ENCODE peak calls at places on chromosomes 7 and 10, in four cellular contexts. C is foreskin fibroblast; B is stimulated activated naive CD8-positive, alpha-beta T cell treated with anti-CD3 and anti-CD28 coated beads, Interleukin-15, Interleukin-2, amounts not matched to agents 100 U/mL and 50 U/mL, for 24 hours; M is GM12878. P is an unnamed sample.

GRCh38 chr7:105126436-105126975 is 112.5 kb downstream of the KMT2E start:
- DNase-seq in C (peak; percentile 51), B (no peak), M (no peak), P (no peak)

GRCh38 chr10:66381045-66381444 is 544.8 kb upstream of the LRRTM3 start:
- DNase-seq in C (no peak), B (no peak), M (no peak), P (no peak)

GRCh38 chr7:40199076-40199802 is 64.4 kb downstream of the SUGCT start:
- DNase-seq in C (peak; percentile 78), B (no peak), M (no peak), P (no peak)

GRCh38 chr10:34553753-34554152 is 261.3 kb downstream of the PARD3 start:
- DNase-seq in C (no peak), B (no peak), M (no peak), P (no peak)

GRCh38 chr10:86688398-86688921 is 20.1 kb downstream of the LDB3 start:
- DNase-seq in C (peak; percentile 82), B (peak; percentile 42), M (no peak), P (no peak)

GRCh38 chr7:48528689-48529088 is 357.4 kb downstream of the ABCA13 start:
- DNase-seq in C (no peak), B (no peak), M (no peak), P (no peak)

GRCh38 chr7:65222655-65223054 is 151.0 kb upstream of the ZNF92 start:
- DNase-seq in C (no peak), B (no peak), M (no peak), P (no peak)

GRCh38 chr10:77498210-77498609 is 139.4 kb downstream of the KCNMA1 start:
- DNase-seq in C (no peak), B (no peak), M (no peak), P (no peak)

GRCh38 chr10:74289956-74290355 is 138.9 kb downstream of the ADK start:
- DNase-seq in C (peak; percentile 28), B (no peak), M (no peak), P (no peak)

GRCh38 chr10:77023396-77023795 is 614.2 kb downstream of the KCNMA1 start:
- DNase-seq in C (no peak), B (no peak), M (no peak), P (no peak)

GRCh38 chr10:30755474-30755873 is 125.9 kb upstream of the LYZL2 start:
- DNase-seq in C (peak; percentile 93), B (no peak), M (no peak), P (no peak)

GRCh38 chr7:85156661-85157213 is 30.1 kb downstream of the SEMA3D start:
- DNase-seq in C (no peak), B (no peak), M (no peak), P (no peak)

GRCh38 chr7:4134204-4134603 is 547.9 kb upstream of the FOXK1 start:
- DNase-seq in C (no peak), B (no peak), M (no peak), P (no peak)

GRCh38 chr7:129859188-129859587 is 93.6 kb downstream of the UBE2H start:
- DNase-seq in C (no peak), B (no peak), M (peak; percentile 25), P (peak; percentile 33)

GRCh38 chr10:1440897-1441296 is 296.4 kb downstream of the ADARB2 start:
- DNase-seq in C (no peak), B (no peak), M (no peak), P (no peak)

GRCh38 chr10:86285136-86285790 is 81.3 kb downstream of the GRID1 start:
- DNase-seq in C (no peak), B (no peak), M (no peak), P (no peak)

GRCh38 chr7:24283559-24283899 is 461 bp upstream of the NPY start:
- DNase-seq in C (no peak), B (peak; percentile 13), M (no peak), P (peak; percentile 19)

P was measured in GM06990.